ENCODE peak calls at places on chromosomes 6 and 20, in nine cellular contexts. J is HepG2, E is stomach, O is A549, Z is vagina, L is uterus, N is breast epithelium, U is ovary, D is IMR-90. K is an unnamed sample.

GRCh38 chr6:52566853-52567279 is 10.0 kb downstream of the TRAM2 start:
- DNase-seq in J (peak), E (no peak), O (peak), Z (no peak), L (no peak), N (no peak), U (no peak), D (peak), K (peak)

GRCh38 chr6:164113637-164114036 is 699.1 kb downstream of the QKI start:
- DNase-seq in J (no peak), E (no peak), O (no peak), Z (no peak), L (no peak), N (no peak), U (no peak), D (no peak), K (no peak)

GRCh38 chr6:41028618-41029486 is 10.2 kb downstream of the UNC5CL start:
- DNase-seq in J (no peak), E (no peak), O (no peak), Z (no peak), L (no peak), N (no peak), U (no peak), D (no peak), K (no peak)

GRCh38 chr20:31894980-31895675 is 24.7 kb downstream of the TTLL9 start:
- DNase-seq in J (peak), E (peak), O (peak), Z (peak), L (peak), N (peak), U (no peak), D (peak), K (peak)

GRCh38 chr6:40721252-40721936 is 134.2 kb upstream of the LRFN2 start:
- DNase-seq in J (no peak), E (no peak), O (no peak), Z (no peak), L (no peak), N (no peak), U (no peak), D (no peak), K (no peak)

GRCh38 chr6:6230286-6230685 is 90.2 kb downstream of the F13A1 start:
- DNase-seq in J (peak), E (peak), O (peak), Z (no peak), L (no peak), N (no peak), U (no peak), D (no peak), K (no peak)

GRCh38 chr6:111737065-111737521 is 131.4 kb upstream of the TRAF3IP2 start:
- DNase-seq in J (peak), E (no peak), O (no peak), Z (no peak), L (no peak), N (no peak), U (no peak), D (peak), K (no peak)

GRCh38 chr6:21005816-21006553 is 471.7 kb downstream of the CDKAL1 start:
- DNase-seq in J (peak), E (no peak), O (peak), Z (no peak), L (no peak), N (no peak), U (no peak), D (peak), K (no peak)

GRCh38 chr20:62227977-62228958 is 8.2 kb upstream of the HRH3 start:
- DNase-seq in J (peak), E (peak), O (no peak), Z (no peak), L (no peak), N (no peak), U (no peak), D (no peak), K (no peak)

GRCh38 chr6:11536795-11537194 is 754 bp upstream of the TMEM170B start:
- DNase-seq in J (no peak), E (no peak), O (no peak), Z (no peak), L (peak), N (no peak), U (peak), D (no peak), K (no peak)

GRCh38 chr6:113734886-113735481 is 122.2 kb upstream of the MARCKS start:
- DNase-seq in J (no peak), E (no peak), O (no peak), Z (no peak), L (no peak), N (no peak), U (no peak), D (peak), K (no peak)

GRCh38 chr6:68778356-68779020 is 143.4 kb downstream of the ADGRB3 start:
- DNase-seq in J (peak), E (no peak), O (peak), Z (no peak), L (no peak), N (no peak), U (no peak), D (peak), K (no peak)

GRCh38 chr6:56951049-56951816 is 3.7 kb upstream of the BEND6 start:
- DNase-seq in J (no peak), E (no peak), O (no peak), Z (no peak), L (no peak), N (no peak), U (no peak), D (no peak), K (no peak)

GRCh38 chr6:44635486-44635885 is 248.0 kb downstream of the CDC5L start:
- DNase-seq in J (no peak), E (no peak), O (no peak), Z (no peak), L (no peak), N (no peak), U (no peak), D (no peak), K (no peak)

GRCh38 chr6:6655805-6656251 is 67.3 kb downstream of the LY86 start:
- DNase-seq in J (no peak), E (no peak), O (no peak), Z (no peak), L (no peak), N (no peak), U (no peak), D (no peak), K (no peak)

GRCh38 chr6:45922728-45923351 is 92.8 kb downstream of the CLIC5 start:
- DNase-seq in J (no peak), E (peak), O (peak), Z (no peak), L (peak), N (peak), U (peak), D (peak), K (peak)

GRCh38 chr6:61886608-61887259 is 399.3 kb downstream of the KHDRBS2 start:
- DNase-seq in J (peak), E (no peak), O (no peak), Z (no peak), L (no peak), N (no peak), U (no peak), D (no peak), K (no peak)

GRCh38 chr6:99192561-99192960 is 156.9 kb downstream of the FAXC start:
- DNase-seq in J (no peak), E (no peak), O (no peak), Z (no peak), L (no peak), N (no peak), U (no peak), D (no peak), K (no peak)

GRCh38 chr6:117938324-117938995 is 31.4 kb downstream of the SLC35F1 start:
- DNase-seq in J (no peak), E (no peak), O (no peak), Z (no peak), L (peak), N (no peak), U (no peak), D (no peak), K (no peak)

GRCh38 chr20:35708502-35708901 is 9.3 kb downstream of the ROMO1 start:
- DNase-seq in J (no peak), E (no peak), O (no peak), Z (no peak), L (no peak), N (no peak), U (no peak), D (no peak), K (no peak)

GRCh38 chr20:35710039-35710438 is 10.8 kb downstream of the ROMO1 start:
- DNase-seq in J (no peak), E (no peak), O (no peak), Z (no peak), L (no peak), N (no peak), U (no peak), D (no peak), K (no peak)

GRCh38 chr20:35711588-35712209 is 12.5 kb downstream of the ROMO1 start:
- DNase-seq in J (no peak), E (no peak), O (no peak), Z (no peak), L (no peak), N (no peak), U (no peak), D (no peak), K (no peak)

GRCh38 chr20:35710884-35711587 is 11.8 kb downstream of the ROMO1 start:
- DNase-seq in J (no peak), E (no peak), O (no peak), Z (no peak), L (no peak), N (no peak), U (no peak), D (no peak), K (no peak)

DNA sequence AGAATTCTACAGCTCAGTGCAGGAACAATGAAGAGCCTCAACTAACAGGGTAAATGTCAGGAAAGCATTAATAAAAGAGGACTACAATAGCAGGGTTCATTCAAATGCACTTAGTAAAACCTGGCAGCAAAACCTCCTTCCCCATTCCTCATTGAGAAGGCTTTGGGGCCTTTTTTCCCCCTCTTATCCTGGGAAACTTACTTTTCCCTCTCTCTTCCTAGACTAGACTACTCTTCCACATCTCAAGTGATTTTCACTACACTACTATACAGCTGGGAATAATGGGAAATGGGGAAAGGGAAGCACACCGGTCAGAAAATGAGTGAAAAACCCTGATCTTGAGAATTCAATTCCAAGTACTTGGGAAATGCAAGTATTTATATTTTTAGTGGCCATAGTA is 10.1 kb downstream of the ROMO1 start:
- DNase-seq in J (no peak), E (no peak), O (no peak), Z (no peak), L (no peak), N (no peak), U (no peak), D (no peak), K (no peak)
- TF ChIP-seq POLR2A in J (peak), E (no peak), O (no peak), Z (no peak), L (no peak), N (no peak), U (no peak), D (no peak), K (no peak)

GRCh38 chr6:129845696-129846095 is 15.4 kb downstream of the TMEM244 start:
- DNase-seq in J (no peak), E (no peak), O (no peak), Z (no peak), L (no peak), N (no peak), U (no peak), D (no peak), K (no peak)
- H3K27ac ChIP-seq in J (no peak), E (no peak), O (no peak), Z (no peak), L (no peak), N (no peak), U (no peak), D (no peak), K (no peak)

GRCh38 chr20:3248167-3248992 is 9.4 kb upstream of the SLC4A11 start:
- DNase-seq in J (no peak), E (peak), O (no peak), Z (no peak), L (no peak), N (no peak), U (no peak), D (no peak), K (peak)

GRCh38 chr20:3247638-3248037 is 8.6 kb upstream of the SLC4A11 start:
- DNase-seq in J (no peak), E (no peak), O (no peak), Z (no peak), L (no peak), N (no peak), U (no peak), D (no peak), K (no peak)

GRCh38 chr20:3251806-3252205 is 12.8 kb upstream of the SLC4A11 start:
- DNase-seq in J (no peak), E (peak), O (no peak), Z (no peak), L (no peak), N (no peak), U (no peak), D (peak), K (no peak)

GRCh38 chr20:3248993-3249347 is 10.0 kb upstream of the SLC4A11 start:
- DNase-seq in J (no peak), E (no peak), O (no peak), Z (no peak), L (no peak), N (no peak), U (no peak), D (no peak), K (no peak)

DNA sequence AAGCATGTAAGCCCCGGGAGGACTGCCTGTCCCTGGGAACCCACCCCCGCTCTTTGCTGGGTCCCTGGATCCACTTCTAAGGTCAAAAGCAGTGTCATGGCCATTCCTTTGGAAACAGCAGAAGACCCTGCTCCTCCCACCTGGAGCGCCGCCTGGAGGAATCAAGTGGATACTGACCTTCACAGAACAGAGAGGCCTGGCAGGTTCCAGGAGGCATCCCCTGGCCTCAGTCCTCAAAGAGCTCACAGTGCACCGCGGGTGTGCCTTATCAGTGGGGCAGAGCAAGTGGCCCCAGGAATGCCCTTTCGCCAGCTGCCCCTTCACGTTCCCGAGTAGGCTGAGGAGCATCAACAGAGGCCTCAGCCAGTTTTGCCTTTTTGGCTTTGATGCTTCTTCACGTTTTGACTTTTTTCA is 11.1 kb upstream of the SLC4A11 start:
- DNase-seq in J (peak), E (no peak), O (peak), Z (no peak), L (no peak), N (no peak), U (no peak), D (no peak), K (no peak)
- TF ChIP-seq POLR2A in J (no peak), E (no peak), O (no peak), Z (no peak), L (no peak), N (no peak), U (no peak), D (no peak), K (no peak)

DNA sequence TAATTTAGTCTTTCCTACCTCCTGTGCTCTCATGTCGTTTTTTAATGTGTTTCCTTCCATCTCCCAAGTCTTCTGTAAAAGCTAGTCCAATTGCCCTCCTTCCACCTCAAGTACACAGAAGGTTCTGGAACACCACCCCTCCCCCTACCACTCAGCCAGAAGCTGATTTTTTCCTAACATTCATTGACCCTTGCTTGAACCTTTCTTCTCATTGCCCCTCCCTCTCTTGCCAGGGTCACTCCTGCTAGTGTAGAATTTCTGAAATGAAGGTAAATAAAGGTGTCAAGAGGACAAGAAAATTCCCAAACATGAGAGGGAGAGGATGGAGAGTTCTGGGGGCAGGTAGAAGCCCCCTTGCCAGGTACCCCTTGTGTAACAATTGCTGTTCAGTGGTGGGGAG is 38.6 kb downstream of the PLEKHG1 start:
- DNase-seq in J (no peak), E (no peak), O (no peak), Z (no peak), L (no peak), N (no peak), U (no peak), D (no peak), K (no peak)
- H3K27ac ChIP-seq in J (no peak), E (no peak), O (no peak), Z (no peak), L (no peak), N (no peak), U (no peak), D (no peak), K (no peak)

DNA sequence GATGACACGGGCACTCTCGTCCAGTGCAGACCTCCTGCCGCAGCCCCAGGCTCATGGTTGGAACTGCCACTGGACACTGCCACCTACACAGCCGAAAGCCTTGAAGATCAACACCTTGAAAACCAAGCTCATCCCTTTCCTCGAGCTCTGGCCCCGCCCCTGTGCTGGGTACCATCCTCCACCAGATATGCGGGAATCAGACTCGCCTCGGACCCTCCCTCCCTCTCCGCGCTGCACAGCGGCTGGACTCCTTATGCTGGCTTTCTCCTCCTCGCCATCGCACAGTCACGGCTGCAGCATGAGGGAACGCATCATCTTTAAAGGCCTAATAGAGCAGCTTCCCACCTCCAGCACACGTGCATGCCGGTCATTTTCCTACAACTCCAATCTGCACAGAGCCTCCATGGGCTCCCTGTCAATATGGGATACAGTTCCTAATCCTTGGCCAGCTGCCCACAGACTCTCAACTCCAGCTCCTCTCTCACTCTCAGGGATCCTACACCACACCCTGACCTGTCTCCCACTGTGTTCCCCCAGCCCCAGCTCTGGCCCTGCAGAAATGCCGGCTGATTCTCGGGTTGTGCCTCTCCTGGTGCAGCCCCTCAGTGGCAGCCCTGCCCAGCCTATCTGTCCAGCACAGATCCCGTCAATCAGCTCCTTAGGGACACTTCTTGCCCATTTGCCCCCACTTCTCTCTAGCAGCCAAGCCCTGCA is 23.2 kb downstream of the TXNDC5 start:
- DNase-seq in J (no peak), E (no peak), O (no peak), Z (no peak), L (no peak), N (no peak), U (no peak), D (no peak), K (no peak)
- TF ChIP-seq POLR2A in J (no peak), E (no peak), O (no peak), Z (no peak), L (no peak), N (no peak), U (no peak), D (no peak), K (no peak)

DNA sequence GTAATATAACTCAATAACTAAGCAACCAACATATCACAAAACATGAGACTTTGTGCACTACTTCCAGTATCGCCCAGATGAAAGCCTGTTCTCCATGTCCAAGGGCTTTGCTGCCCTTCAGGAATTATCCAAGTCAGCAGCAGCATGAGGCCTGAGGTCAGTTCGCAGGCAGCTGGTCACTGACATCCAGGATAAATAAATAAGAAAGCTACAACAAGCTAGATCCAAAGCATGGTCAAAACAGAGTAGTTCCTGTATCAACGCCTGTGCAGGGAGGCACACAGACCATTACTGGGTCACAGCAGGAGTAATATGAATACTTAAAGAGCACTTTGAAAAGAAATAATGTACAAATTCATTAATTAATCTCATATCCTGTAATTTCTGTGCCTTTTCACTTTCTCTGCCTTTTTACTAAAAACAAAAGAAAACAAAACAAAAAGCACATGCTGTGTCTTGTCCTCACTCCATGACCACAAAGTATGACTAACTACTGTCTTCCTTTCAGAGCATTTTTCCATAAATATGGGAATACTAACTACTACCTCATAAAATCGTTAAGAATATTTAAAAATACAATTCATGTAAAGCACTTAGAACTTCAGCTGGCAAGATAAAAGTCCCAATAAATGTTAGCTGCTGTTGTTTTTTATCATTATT is 374.9 kb upstream of the IRAK1BP1 start:
- DNase-seq in J (no peak), E (no peak), O (no peak), Z (no peak), L (no peak), N (no peak), U (no peak), D (peak), K (no peak)
- H3K27ac ChIP-seq in J (no peak), E (no peak), O (no peak), Z (no peak), L (no peak), N (no peak), U (no peak), D (no peak), K (no peak)

GRCh38 chr6:144284753-144285547 is at the start of gene UTRN:
- DNase-seq in J (peak), E (peak), O (peak), Z (peak), L (peak), N (peak), U (peak), D (peak), K (peak)
- TF ChIP-seq POLR2A in J (peak), E (no peak), O (no peak), Z (no peak), L (peak), N (peak), U (no peak), D (no peak), K (peak)

GRCh38 chr20:53706511-53707031 is 112.9 kb upstream of the ZNF217 start:
- DNase-seq in J (no peak), E (no peak), O (no peak), Z (no peak), L (no peak), N (no peak), U (no peak), D (peak), K (no peak)
- H3K27ac ChIP-seq in J (no peak), E (no peak), O (peak), Z (peak), L (no peak), N (no peak), U (no peak), D (peak), K (no peak)

DNA sequence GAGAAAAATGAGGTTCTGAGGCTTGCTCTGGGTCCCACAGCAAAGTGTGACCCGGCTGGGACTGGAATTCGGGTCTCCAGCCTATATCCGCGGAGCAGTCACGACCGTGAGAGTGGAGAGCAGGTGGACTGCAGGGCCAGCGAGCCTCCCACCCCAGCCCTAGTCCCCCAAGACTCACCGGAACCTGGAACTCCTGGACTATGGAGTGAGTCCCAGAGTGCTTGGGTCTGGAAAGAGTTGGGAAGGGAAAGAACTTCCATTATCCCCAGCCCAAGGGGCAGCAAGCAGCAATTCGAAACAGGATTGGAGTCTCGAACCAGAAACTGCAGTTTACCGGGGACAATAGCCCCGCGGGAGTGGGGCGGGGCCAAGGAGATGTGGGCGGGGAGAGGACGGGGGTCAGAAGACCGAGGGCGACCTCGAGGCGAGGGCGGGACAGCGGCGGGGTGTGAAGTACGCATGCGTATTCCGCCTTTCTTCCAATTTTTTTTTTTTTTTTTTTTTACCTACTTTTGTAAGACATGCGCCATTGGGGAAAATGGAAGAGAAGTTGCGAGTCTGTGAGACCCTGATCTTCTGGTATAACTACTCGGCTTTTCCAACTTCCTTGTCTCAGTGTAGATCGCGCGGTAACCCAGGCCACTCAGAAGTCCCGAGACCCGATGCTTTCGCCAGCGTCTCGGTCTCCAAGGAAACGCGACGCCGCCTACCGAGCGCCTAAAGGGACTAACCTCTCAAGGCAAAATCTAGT is at the start of gene C20orf96:
- DNase-seq in J (peak), E (peak), O (peak), Z (no peak), L (peak), N (peak), U (peak), D (peak), K (peak)
- TF ChIP-seq POLR2A in J (peak), E (no peak), O (peak), Z (no peak), L (no peak), N (no peak), U (no peak), D (no peak), K (no peak)